ENCODE peak calls at places on chromosomes 3 and 15, in seven cellular contexts. E, R, D, F, Y, U and A are unnamed samples.
A peak's percentile ranks its signal among the peaks of the same experiment; 100 is the strongest.

GRCh38 chr3:153051427-153052095 is 110.5 kb upstream of the RAP2B start:
- DNase-seq in E (peak; percentile 88), R (peak; percentile 88), D (no peak), F (no peak), Y (no peak), U (no peak), A (no peak)

GRCh38 chr3:123440181-123440580 is 8.7 kb downstream of the ADCY5 start:
- DNase-seq in E (no peak), R (no peak), D (no peak), F (no peak), Y (no peak), U (no peak), A (no peak)

GRCh38 chr3:66606126-66606525 is 105.3 kb upstream of the LRIG1 start:
- DNase-seq in E (no peak), R (no peak), D (no peak), F (no peak), Y (no peak), U (no peak), A (no peak)

GRCh38 chr3:127819086-127819485 is 3.2 kb downstream of the MGLL start:
- DNase-seq in E (no peak), R (no peak), D (no peak), F (no peak), Y (no peak), U (no peak), A (no peak)

GRCh38 chr15:50181206-50181982 is 602 bp upstream of the SLC27A2 start:
- DNase-seq in E (no peak), R (no peak), D (no peak), F (no peak), Y (no peak), U (no peak), A (no peak)

GRCh38 chr3:12983326-12983725 is 89.9 kb downstream of the IQSEC1 start:
- DNase-seq in E (no peak), R (no peak), D (no peak), F (no peak), Y (no peak), U (no peak), A (no peak)

GRCh38 chr15:41018534-41018933 is 65.3 kb downstream of the CHAC1 start:
- DNase-seq in E (peak; percentile 16), R (peak; percentile 29), D (no peak), F (no peak), Y (no peak), U (no peak), A (no peak)

GRCh38 chr15:38247336-38247735 is 5.3 kb upstream of the SPRED1 start:
- DNase-seq in E (no peak), R (no peak), D (no peak), F (no peak), Y (no peak), U (no peak), A (no peak)

GRCh38 chr3:192229866-192230265 is 497.5 kb downstream of the FGF12 start:
- DNase-seq in E (no peak), R (no peak), D (no peak), F (no peak), Y (no peak), U (no peak), A (no peak)

GRCh38 chr3:62601238-62601856 is 228.0 kb upstream of the FEZF2 start:
- DNase-seq in E (no peak), R (peak; percentile 69), D (no peak), F (no peak), Y (no peak), U (no peak), A (no peak)

GRCh38 chr3:132486086-132486485 is 68.8 kb downstream of the DNAJC13 start:
- DNase-seq in E (peak; percentile 21), R (peak; percentile 84), D (no peak), F (no peak), Y (no peak), U (no peak), A (no peak)

DNA sequence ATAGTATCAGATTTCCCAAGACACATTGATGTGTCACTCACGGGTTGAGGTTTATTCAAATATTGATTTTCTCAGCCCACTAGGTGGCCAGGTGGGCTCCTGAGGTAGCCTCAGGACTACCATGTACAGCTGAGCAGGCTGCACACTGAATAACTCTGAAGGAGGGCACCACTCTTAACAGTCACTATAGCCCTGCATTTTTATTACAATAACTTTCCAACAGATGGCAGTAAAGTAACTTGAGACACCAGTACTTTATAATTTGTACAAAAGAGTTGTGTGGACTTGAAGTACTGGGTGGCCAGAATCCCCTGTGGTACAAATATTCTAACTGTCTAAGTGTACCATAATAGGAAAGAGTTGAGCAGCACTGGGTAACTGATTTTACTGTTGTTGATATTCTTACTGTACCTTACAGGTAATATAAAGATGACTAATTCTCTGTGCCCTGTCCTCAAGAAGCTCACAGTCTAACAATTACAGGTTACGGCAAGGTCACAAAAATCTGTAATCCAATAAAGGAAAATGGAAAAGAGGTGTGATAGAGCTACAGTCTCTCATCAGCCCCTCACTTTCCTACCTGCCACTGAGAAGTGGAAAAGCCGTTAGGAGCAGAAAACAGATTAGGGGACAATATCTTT is 76.0 kb downstream of the ETFA start:
- DNase-seq in E (peak; percentile 66), R (peak; percentile 60), D (no peak), F (no peak), Y (peak; percentile 26), U (no peak), A (no peak)
- TF ChIP-seq CTCF in E (peak; percentile 81), R (peak; percentile 41), D (peak; percentile 56), F (peak; percentile 22), Y (peak; percentile 34), U (peak; percentile 11), A (peak; percentile 69)

GRCh38 chr3:196227086-196227485 is 10.8 kb downstream of the SLC51A start:
- DNase-seq in E (no peak), R (no peak), D (no peak), F (no peak), Y (no peak), U (no peak), A (no peak)

GRCh38 chr3:196225086-196225485 is 8.8 kb downstream of the SLC51A start:
- DNase-seq in E (no peak), R (no peak), D (no peak), F (no peak), Y (no peak), U (no peak), A (no peak)

GRCh38 chr3:196232154-196232881 is 16.0 kb downstream of the SLC51A start:
- DNase-seq in E (no peak), R (no peak), D (no peak), F (no peak), Y (peak; percentile 72), U (no peak), A (no peak)

GRCh38 chr3:196225763-196226364 is 9.5 kb downstream of the SLC51A start:
- DNase-seq in E (no peak), R (no peak), D (no peak), F (no peak), Y (no peak), U (no peak), A (no peak)

DNA sequence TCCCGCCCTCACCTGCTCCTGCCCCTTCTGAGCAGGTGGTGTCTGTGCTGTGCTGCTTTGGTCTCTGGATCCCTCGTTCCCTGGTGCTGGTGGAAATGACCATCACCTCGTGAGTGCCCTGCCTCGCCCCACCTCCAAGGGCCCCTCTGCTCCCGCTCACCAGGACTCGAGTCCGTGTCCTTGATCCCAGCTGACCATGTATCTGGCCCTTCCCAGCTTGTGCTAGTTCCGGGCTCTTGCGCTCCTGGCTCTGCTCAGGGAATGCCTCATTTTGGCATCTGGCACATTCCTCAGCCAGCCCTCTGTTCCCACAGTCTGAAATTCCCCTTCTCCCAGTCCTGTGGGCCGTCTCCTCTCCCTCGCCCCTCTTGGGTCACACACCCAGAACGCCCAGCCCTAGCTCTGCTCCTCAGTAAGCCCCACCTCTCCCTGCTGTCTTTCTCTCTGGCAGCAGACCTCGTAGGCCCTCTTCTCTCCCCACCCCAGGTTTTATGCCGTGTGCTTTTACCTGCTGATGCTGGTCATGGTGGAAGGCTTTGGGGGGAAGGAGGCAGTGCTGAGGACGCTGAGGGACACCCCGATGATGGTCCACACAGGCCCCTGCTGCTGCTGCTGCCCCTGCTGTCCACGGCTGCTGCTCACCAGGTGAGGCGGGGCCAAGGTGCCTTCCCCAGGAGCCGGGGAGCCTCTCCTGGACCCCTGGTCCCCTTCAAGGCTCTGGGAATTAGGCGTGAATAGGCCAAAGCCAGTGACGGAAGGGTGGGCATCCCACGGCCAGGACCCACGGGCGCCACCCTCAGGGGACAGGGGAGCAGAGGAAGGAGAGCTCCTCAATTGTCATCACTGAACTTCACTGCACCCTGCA is 11.5 kb downstream of the SLC51A start:
- DNase-seq in E (no peak), R (peak; percentile 49), D (no peak), F (no peak), Y (no peak), U (no peak), A (no peak)
- TF ChIP-seq CTCF in E (no peak), R (no peak), D (no peak), F (no peak), Y (no peak), U (no peak), A (no peak)

GRCh38 chr15:27903405-27903804 is 195.7 kb downstream of the OCA2 start:
- DNase-seq in E (no peak), R (no peak), D (no peak), F (no peak), Y (peak; percentile 5), U (no peak), A (no peak)

GRCh38 chr15:27902680-27903385 is 196.3 kb downstream of the OCA2 start:
- DNase-seq in E (no peak), R (no peak), D (no peak), F (no peak), Y (no peak), U (no peak), A (no peak)

GRCh38 chr15:27899583-27900295 is 199.4 kb downstream of the OCA2 start:
- DNase-seq in E (no peak), R (no peak), D (no peak), F (no peak), Y (no peak), U (no peak), A (no peak)

GRCh38 chr15:27894645-27895044 is 204.5 kb downstream of the OCA2 start:
- DNase-seq in E (no peak), R (no peak), D (no peak), F (no peak), Y (no peak), U (no peak), A (no peak)

DNA sequence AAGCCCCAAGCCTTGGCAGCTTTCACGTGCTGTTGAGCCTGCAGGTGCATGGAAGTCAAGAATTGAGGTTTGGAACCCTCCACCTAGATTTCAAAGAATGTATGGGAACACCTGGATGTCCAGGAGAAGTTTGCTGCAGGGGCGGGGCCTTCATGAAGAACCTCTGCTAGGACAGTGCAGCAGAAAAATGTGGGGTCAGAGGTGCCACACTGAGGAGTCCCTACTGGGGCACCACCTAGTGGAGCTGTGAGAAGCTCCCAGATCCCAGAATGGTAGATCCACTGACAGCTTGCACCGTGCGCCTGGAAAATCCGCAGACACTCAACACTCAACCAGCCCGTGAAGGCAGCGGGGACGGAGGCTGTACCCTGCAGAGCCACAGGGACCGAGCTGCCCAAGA is 201.6 kb downstream of the OCA2 start:
- DNase-seq in E (no peak), R (no peak), D (no peak), F (no peak), Y (no peak), U (no peak), A (no peak)
- TF ChIP-seq CTCF in E (no peak), R (no peak), D (no peak), F (no peak), Y (no peak), U (no peak), A (no peak)

DNA sequence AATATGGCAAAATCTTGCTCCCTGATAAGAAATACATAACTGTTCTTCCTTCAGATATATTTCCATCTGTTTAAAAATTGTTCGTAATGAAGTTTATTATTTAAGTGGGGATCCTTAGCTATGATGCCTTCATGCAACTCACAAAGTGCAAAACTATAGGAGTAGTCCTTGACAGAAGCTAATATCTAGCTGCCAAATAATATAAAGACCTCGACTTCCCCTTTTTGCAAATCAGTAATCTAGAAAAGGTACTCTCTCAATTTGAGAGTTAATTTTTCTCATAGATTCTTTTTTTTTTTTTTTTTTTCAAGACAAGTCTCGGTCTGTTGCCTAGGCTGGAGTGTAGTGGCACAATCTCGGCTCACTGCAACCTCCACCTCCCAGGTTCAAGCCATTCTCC is 23.0 kb downstream of the SLTM start:
- DNase-seq in E (no peak), R (no peak), D (no peak), F (no peak), Y (no peak), U (no peak), A (no peak)
- TF ChIP-seq CTCF in E (no peak), R (no peak), D (no peak), F (no peak), Y (no peak), U (no peak), A (no peak)